ENCODE peak calls at places on chromosomes 16 and 17, in five cellular contexts. K, Y, L, R and U are unnamed samples.
A peak's percentile ranks its signal among the peaks of the same experiment; 100 is the strongest.

GRCh38 chr17:53406907-53407306 is 415.8 kb upstream of the KIF2B start:
- DNase-seq in R (no peak), L (no peak), Y (no peak), K (no peak), U (no peak)

GRCh38 chr16:15046692-15047376 is 9.0 kb downstream of the NTAN1 start:
- DNase-seq in R (no peak), K (no peak), L (no peak), Y (no peak), U (no peak)

GRCh38 chr16:49024896-49025295 is 256.7 kb downstream of the CBLN1 start:
- DNase-seq in Y (no peak), R (no peak), K (no peak), L (no peak), U (no peak)

GRCh38 chr16:11328172-11329079 is 16.8 kb upstream of the RMI2 start:
- DNase-seq in L (no peak), R (peak; percentile 71), Y (peak; percentile 93), K (no peak), U (no peak)

GRCh38 chr17:64275016-64275415 is 12.0 kb upstream of the TEX2 start:
- DNase-seq in K (no peak), Y (no peak), L (no peak), R (no peak), U (no peak)

GRCh38 chr17:30929081-30929633 is 7.4 kb downstream of the ADAP2 start:
- DNase-seq in Y (no peak), K (no peak), R (no peak), L (no peak), U (no peak)

GRCh38 chr16:82178352-82178751 is 8.3 kb upstream of the MPHOSPH6 start:
- DNase-seq in L (no peak), R (no peak), K (no peak), Y (no peak), U (no peak)

GRCh38 chr16:30184430-30185140 is 1.2 kb downstream of the CORO1A start:
- DNase-seq in K (peak; percentile 59), R (peak; percentile 31), L (no peak), Y (peak; percentile 71), U (no peak)

GRCh38 chr17:41957058-41957868 is 9.3 kb upstream of the CNP start:
- DNase-seq in R (peak; percentile 43), L (no peak), Y (no peak), K (no peak), U (no peak)

GRCh38 chr17:27529230-27529796 is 73.1 kb downstream of the KSR1 start:
- DNase-seq in Y (peak; percentile 58), L (no peak), K (no peak), R (peak; percentile 80), U (no peak)

GRCh38 chr17:57881143-57881542 is 31.3 kb upstream of the MRPS23 start:
- DNase-seq in K (no peak), L (no peak), R (no peak), Y (no peak), U (no peak)

GRCh38 chr16:27712251-27712711 is 162.3 kb downstream of the KATNIP start:
- DNase-seq in R (no peak), K (no peak), Y (peak; percentile 45), L (no peak), U (no peak)

GRCh38 chr17:34275881-34276280 is 5.9 kb downstream of the CCL7 start:
- DNase-seq in K (no peak), Y (no peak), R (no peak), L (no peak), U (no peak)

GRCh38 chr16:3022697-3023414 is 886 bp downstream of the HCFC1R1 start:
- DNase-seq in Y (no peak), R (peak; percentile 51), K (no peak), L (no peak), U (no peak)

GRCh38 chr17:50689956-50690886 is 17.5 kb downstream of the ANKRD40 start:
- DNase-seq in K (no peak), L (no peak), Y (no peak), R (no peak), U (no peak)

GRCh38 chr16:54509406-54509931 is 222.9 kb upstream of the IRX3 start:
- DNase-seq in L (peak; percentile 59), R (no peak), K (no peak), Y (no peak), U (no peak)

GRCh38 chr16:1770328-1771071 is 843 bp downstream of the NME3 start:
- DNase-seq in K (peak; percentile 82), L (peak; percentile 79), R (peak; percentile 84), Y (peak; percentile 92), U (no peak)

GRCh38 chr16:68800257-68800875 is 43.0 kb upstream of the TANGO6 start:
- DNase-seq in K (peak; percentile 55), Y (peak; percentile 71), R (peak; percentile 77), L (peak; percentile 83), U (no peak)

GRCh38 chr17:81251943-81252301 is 12.8 kb downstream of the NDUFAF8 start:
- DNase-seq in L (no peak), K (no peak), R (no peak), Y (no peak), U (no peak)

GRCh38 chr17:56681561-56682266 is 88.2 kb downstream of the NOG start:
- DNase-seq in K (no peak), L (no peak), R (no peak), Y (no peak), U (peak; percentile 34)

GRCh38 chr16:2990891-2991290 is 10.6 kb upstream of the PKMYT1 start:
- DNase-seq in R (no peak), L (no peak), Y (no peak), K (no peak), U (no peak)

GRCh38 chr17:16419929-16420271 is 4.5 kb downstream of the TRPV2 start:
- DNase-seq in K (no peak), R (no peak), L (no peak), Y (no peak), U (no peak)

GRCh38 chr16:22296225-22297113 is 740 bp upstream of the POLR3E start:
- DNase-seq in R (peak; percentile 42), L (no peak), K (no peak), Y (peak; percentile 64), U (no peak)

GRCh38 chr17:30922235-30922993 is 669 bp downstream of the ADAP2 start:
- DNase-seq in K (peak; percentile 47), L (no peak), R (peak; percentile 15), Y (peak; percentile 61), U (peak; percentile 85)

GRCh38 chr16:8798174-8798527 is 512 bp downstream of the PMM2 start:
- DNase-seq in Y (no peak), R (peak; percentile 12), L (no peak), K (no peak), U (no peak)

GRCh38 chr16:3088925-3089716 is 10.0 kb downstream of the ZSCAN10 start:
- DNase-seq in L (no peak), Y (no peak), R (no peak), K (peak; percentile 44), U (no peak)

GRCh38 chr17:66702106-66702936 is 132.6 kb upstream of the CACNG5 start:
- DNase-seq in L (no peak), Y (no peak), K (no peak), R (no peak), U (no peak)

DNA sequence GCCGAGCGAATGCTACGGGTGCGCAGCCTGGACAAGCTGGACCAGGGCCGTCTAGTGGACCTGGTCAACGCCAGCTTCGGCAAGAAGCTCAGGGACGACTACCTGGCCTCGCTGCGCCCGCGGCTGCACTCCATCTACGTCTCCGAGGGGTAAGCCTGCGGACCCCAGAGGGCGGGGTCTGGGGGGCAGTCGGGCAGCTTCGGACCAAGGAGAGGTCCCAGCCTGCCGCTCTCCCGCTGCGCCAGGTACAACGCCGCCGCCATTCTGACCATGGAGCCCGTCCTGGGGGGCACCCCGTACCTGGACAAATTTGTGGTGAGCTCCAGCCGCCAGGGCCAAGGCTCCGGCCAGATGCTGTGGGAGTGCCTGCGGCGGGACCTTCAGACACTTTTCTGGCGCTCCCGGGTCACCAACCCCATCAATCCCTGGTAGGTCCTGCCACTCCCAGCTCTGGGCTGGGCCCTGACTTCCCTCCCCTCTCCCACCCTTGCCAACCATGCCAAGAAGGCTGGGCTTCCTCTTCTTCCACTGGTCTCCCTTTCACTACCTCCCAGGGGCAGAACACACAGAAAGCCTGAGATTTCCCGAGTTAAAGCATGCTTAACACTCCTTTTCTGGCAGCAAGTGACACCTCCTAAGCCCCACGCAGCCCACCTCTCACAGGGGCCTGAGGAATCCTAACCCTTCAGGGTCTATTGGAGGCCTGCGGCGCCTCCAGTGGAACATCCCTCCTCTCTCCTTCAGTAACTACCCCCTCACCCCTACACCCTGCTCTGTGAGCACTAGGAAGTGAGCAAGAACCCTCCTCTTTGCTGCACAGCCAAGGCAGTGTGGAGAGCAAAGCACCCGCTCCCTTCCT is 3.2 kb downstream of the NAGS start:
- DNase-seq in L (no peak), K (peak; percentile 61), R (no peak), Y (peak; percentile 69), U (no peak)
- TF ChIP-seq CTCF in L (no peak), K (no peak), R (no peak), Y (no peak), U (no peak)

DNA sequence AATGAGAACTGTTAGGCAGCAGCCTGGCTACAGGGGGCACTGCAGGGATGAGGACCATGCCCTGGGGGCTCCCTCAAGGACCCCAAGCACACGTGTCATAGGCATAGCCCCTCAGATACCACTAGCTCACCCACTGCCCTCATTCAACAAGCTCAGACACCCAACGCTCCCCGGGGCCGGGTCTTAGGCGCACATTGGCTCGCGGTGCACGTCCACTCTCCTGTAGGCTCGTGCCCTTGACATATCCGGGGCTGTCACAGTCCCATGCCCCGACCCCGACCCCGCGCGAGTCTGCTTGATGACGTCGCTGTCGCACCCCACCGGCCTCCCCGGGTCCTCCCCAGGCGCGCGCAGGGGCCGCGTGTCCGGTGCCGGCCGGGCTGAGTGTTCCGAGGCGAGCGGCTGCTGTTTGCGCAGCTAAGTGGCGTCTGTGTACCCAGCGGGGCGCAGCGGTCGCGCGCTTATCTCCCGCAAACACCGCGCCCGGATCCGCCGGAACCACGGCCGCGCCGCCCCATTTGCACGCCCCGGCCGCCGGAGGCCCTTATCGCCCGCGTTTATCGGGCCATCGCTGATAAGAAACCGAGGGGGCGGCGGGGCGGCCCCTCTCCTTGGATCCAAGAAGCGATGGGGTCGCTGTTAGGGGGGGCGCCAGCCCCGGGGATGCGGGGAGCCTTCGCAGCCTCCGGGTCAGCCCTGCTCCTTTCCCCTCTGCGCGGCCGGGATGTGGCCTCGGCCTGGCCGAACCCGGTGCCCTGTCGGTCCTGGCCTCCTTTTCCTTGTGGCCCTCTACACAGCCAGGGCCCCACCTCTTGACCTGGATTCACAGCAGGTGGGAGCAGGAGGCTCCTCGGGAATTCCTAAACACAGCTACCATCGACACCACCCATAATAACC is 20.7 kb upstream of the NAGS start:
- DNase-seq in Y (peak; percentile 68), K (peak; percentile 49), R (peak; percentile 32), L (no peak), U (no peak)
- H3K4me3 ChIP-seq in Y (peak overlapping the region; percentile 44), K (peak overlapping the region; percentile 53), R (no peak overlapping the region), L (peak overlapping the region; percentile 32), U (peak overlapping the region; percentile 3)

GRCh38 chr16:85910854-85911247 is 11.9 kb downstream of the IRF8 start:
- DNase-seq in K (no peak), L (no peak), R (no peak), Y (no peak), U (no peak)
- TF ChIP-seq POLR2A in K (no peak), L (no peak), R (no peak), Y (no peak), U (no peak)

GRCh38 chr16:56792960-56793359 is 63.0 kb downstream of the NUP93 start:
- DNase-seq in R (no peak), Y (no peak), K (no peak), L (no peak), U (no peak)

GRCh38 chr16:56797861-56798260 is 67.1 kb upstream of the SLC12A3 start:
- DNase-seq in Y (no peak), R (no peak), K (no peak), L (no peak), U (no peak)

GRCh38 chr16:56789360-56789759 is 59.4 kb downstream of the NUP93 start:
- DNase-seq in R (peak; percentile 86), L (peak; percentile 52), K (no peak), Y (no peak), U (peak; percentile 21)

GRCh38 chr16:56795011-56795410 is 65.1 kb downstream of the NUP93 start:
- DNase-seq in L (no peak), Y (no peak), R (no peak), K (no peak), U (no peak)

GRCh38 chr16:56793504-56793903 is 63.6 kb downstream of the NUP93 start:
- DNase-seq in L (no peak), Y (no peak), K (no peak), R (no peak), U (no peak)
- TF ChIP-seq CTCF in L (peak; percentile 40), Y (no peak), K (peak; percentile 41), R (peak; percentile 38), U (no peak)